ENCODE peak calls at places on chromosomes 16 and 17, in six cellular contexts. I is Caki2, S is heart right ventricle, Y is ACHN, X is HFFc6, C is smooth muscle cell of the brain vasculature. G is an unnamed sample.

GRCh38 chr17:51029568-51030463 is 90.9 kb downstream of the SPAG9 start:
- DNase-seq in Y (peak), C (no peak), X (peak), I (no peak), S (no peak), G (no peak)

GRCh38 chr17:42537826-42538451 is 1.9 kb downstream of the NAGLU start:
- DNase-seq in I (no peak), Y (no peak), S (no peak), X (no peak), C (no peak), G (no peak)

GRCh38 chr17:43766413-43767052 is 7.9 kb upstream of the SOST start:
- DNase-seq in C (peak), Y (peak), X (peak), I (peak), S (peak), G (no peak)

GRCh38 chr16:15037745-15038144 is 18.1 kb downstream of the NTAN1 start:
- DNase-seq in Y (no peak), S (no peak), X (no peak), C (no peak), I (no peak), G (no peak)

GRCh38 chr17:58337600-58338453 is 9.2 kb upstream of the TSPOAP1 start:
- DNase-seq in C (no peak), S (peak), I (no peak), X (peak), Y (no peak), G (no peak)

GRCh38 chr17:880871-881269 is 98.7 kb downstream of the NXN start:
- DNase-seq in C (no peak), Y (no peak), S (no peak), X (no peak), I (no peak), G (no peak)

GRCh38 chr17:17694229-17695081 is 13.2 kb downstream of the RAI1 start:
- DNase-seq in Y (peak), S (peak), C (no peak), X (peak), I (peak), G (no peak)

GRCh38 chr17:72421128-72422092 is 300.6 kb downstream of the SOX9 start:
- DNase-seq in Y (peak), C (peak), X (peak), S (no peak), I (peak), G (no peak)

GRCh38 chr17:38719943-38720641 is 10.0 kb upstream of the CISD3 start:
- DNase-seq in I (no peak), S (no peak), X (no peak), Y (no peak), C (no peak), G (no peak)

GRCh38 chr17:50919321-50920040 is 53.3 kb upstream of the TOB1 start:
- DNase-seq in Y (peak), X (peak), S (peak), I (peak), C (no peak), G (peak)

GRCh38 chr17:78641243-78641642 is 64.0 kb upstream of the DNAH17 start:
- DNase-seq in S (no peak), C (no peak), X (no peak), Y (no peak), I (no peak), G (no peak)

GRCh38 chr17:77454560-77455095 is 313.9 kb downstream of the SEC14L1 start:
- DNase-seq in I (no peak), X (no peak), Y (no peak), C (no peak), S (no peak), G (no peak)

GRCh38 chr16:7025616-7026190 is 306.9 kb upstream of the RBFOX1 start:
- DNase-seq in I (peak), C (no peak), Y (peak), S (peak), X (no peak), G (no peak)

GRCh38 chr16:21646721-21647561 is 5.5 kb downstream of the IGSF6 start:
- DNase-seq in I (peak), C (no peak), S (no peak), X (no peak), Y (no peak), G (no peak)

GRCh38 chr16:77496934-77497333 is 62.1 kb upstream of the ADAMTS18 start:
- DNase-seq in Y (no peak), I (peak), X (no peak), S (no peak), C (no peak), G (no peak)

GRCh38 chr17:61943117-61943516 is 15.3 kb upstream of the INTS2 start:
- DNase-seq in C (no peak), X (no peak), S (no peak), I (no peak), Y (no peak), G (no peak)

GRCh38 chr17:237406-237955 is 56.0 kb upstream of the DOC2B start:
- DNase-seq in I (no peak), X (no peak), C (no peak), S (no peak), Y (no peak), G (no peak)

GRCh38 chr17:58487589-58488427 is at the start of gene HSF5:
- DNase-seq in S (no peak), I (no peak), Y (no peak), X (no peak), C (no peak), G (no peak)

GRCh38 chr17:951388-952132 is 28.0 kb downstream of the NXN start:
- DNase-seq in S (no peak), Y (peak), I (peak), C (no peak), X (peak), G (no peak)

GRCh38 chr16:51440096-51440495 is 289.0 kb upstream of the SALL1 start:
- DNase-seq in X (no peak), S (no peak), I (no peak), C (no peak), Y (no peak), G (no peak)

GRCh38 chr17:35766489-35766877 is 5.8 kb downstream of the C17orf50 start:
- DNase-seq in I (no peak), C (no peak), S (no peak), Y (no peak), X (no peak), G (no peak)

GRCh38 chr17:79988163-79988971 is 47.3 kb downstream of the TBC1D16 start:
- DNase-seq in X (peak), S (no peak), Y (peak), I (peak), C (peak), G (no peak)

GRCh38 chr17:40516581-40517285 is 15.3 kb upstream of the TNS4 start:
- DNase-seq in Y (peak), I (no peak), X (no peak), S (no peak), C (no peak), G (peak)

GRCh38 chr17:69485126-69485724 is 70.7 kb downstream of the MAP2K6 start:
- DNase-seq in X (no peak), Y (no peak), C (no peak), I (no peak), S (no peak), G (no peak)

GRCh38 chr17:81731271-81731670 is 19.2 kb downstream of the SLC25A10 start:
- DNase-seq in S (no peak), I (no peak), C (no peak), Y (no peak), X (peak), G (peak)

GRCh38 chr17:66304304-66305174 is 2.1 kb downstream of the PRKCA start:
- DNase-seq in I (peak), S (no peak), X (no peak), C (no peak), Y (peak), G (no peak)

GRCh38 chr17:596763-597644 is 117.6 kb downstream of the VPS53 start:
- DNase-seq in Y (no peak), X (peak), S (no peak), C (no peak), I (no peak), G (no peak)

GRCh38 chr17:49204521-49204920 is 5.9 kb downstream of the GNGT2 start:
- DNase-seq in X (no peak), I (no peak), S (no peak), C (no peak), Y (no peak), G (no peak)

GRCh38 chr17:6138761-6139446 is 68.7 kb downstream of the WSCD1 start:
- DNase-seq in X (no peak), Y (no peak), C (no peak), I (no peak), S (no peak), G (no peak)

GRCh38 chr16:65667013-65667578 is 545.2 kb upstream of the CDH11 start:
- DNase-seq in S (no peak), Y (no peak), X (peak), I (no peak), C (no peak), G (no peak)

GRCh38 chr17:65228734-65229390 is 91.7 kb downstream of the RGS9 start:
- DNase-seq in C (no peak), X (peak), I (peak), Y (no peak), S (no peak), G (peak)

GRCh38 chr17:17682293-17682736 is 1.1 kb downstream of the RAI1 start:
- DNase-seq in C (no peak), I (no peak), S (peak), X (no peak), Y (peak), G (no peak)

GRCh38 chr17:29855686-29856085 is 74.3 kb downstream of the SSH2 start:
- DNase-seq in X (peak), I (no peak), C (no peak), Y (no peak), S (no peak), G (no peak)

GRCh38 chr17:17836250-17836817 is 452 bp downstream of the SREBF1 start:
- DNase-seq in X (peak), I (peak), C (peak), Y (peak), S (peak), G (no peak)

GRCh38 chr16:2924901-2925820 is 13.4 kb downstream of the FLYWCH1 start:
- DNase-seq in I (no peak), S (no peak), C (no peak), Y (no peak), X (no peak), G (no peak)

GRCh38 chr16:11309895-11310633 is 28.9 kb upstream of the PRM1 start:
- DNase-seq in S (no peak), C (no peak), I (peak), X (no peak), Y (no peak), G (no peak)

G was measured in SK-N-MC.